ENCODE peak calls at places on chromosomes 2 and 18, in five cellular contexts. One of them, this sample, is unnamed.

GRCh38 chr2:163419000-163419575 is 316.7 kb downstream of the FIGN start:
- DNase-seq in heart right ventricle: no peak
- DNase-seq in AG04450: no peak
- DNase-seq in vagina: no peak
- DNase-seq in breast epithelium: no peak
- DNase-seq in this sample: no peak

GRCh38 chr2:127320067-127320466 is 26.1 kb upstream of the ERCC3 start:
- DNase-seq in heart right ventricle: no peak
- DNase-seq in AG04450: no peak
- DNase-seq in vagina: no peak
- DNase-seq in breast epithelium: no peak
- DNase-seq in this sample: no peak

GRCh38 chr2:191169456-191170300 is 18.9 kb upstream of the STAT4 start:
- DNase-seq in heart right ventricle: no peak
- DNase-seq in AG04450: no peak
- DNase-seq in vagina: peak
- DNase-seq in breast epithelium: no peak
- DNase-seq in this sample: no peak

GRCh38 chr18:2087877-2088673 is 483.2 kb downstream of the METTL4 start:
- DNase-seq in heart right ventricle: peak
- DNase-seq in AG04450: no peak
- DNase-seq in vagina: no peak
- DNase-seq in breast epithelium: no peak
- DNase-seq in this sample: no peak

GRCh38 chr2:64675860-64676259 is 22.1 kb upstream of the SERTAD2 start:
- DNase-seq in heart right ventricle: no peak
- DNase-seq in AG04450: no peak
- DNase-seq in vagina: no peak
- DNase-seq in breast epithelium: no peak
- DNase-seq in this sample: no peak

GRCh38 chr18:70627100-70627802 is 338.4 kb downstream of the SOCS6 start:
- DNase-seq in heart right ventricle: no peak
- DNase-seq in AG04450: no peak
- DNase-seq in vagina: no peak
- DNase-seq in breast epithelium: no peak
- DNase-seq in this sample: no peak

GRCh38 chr2:216691210-216691741 is 4.1 kb downstream of the IGFBP5 start:
- DNase-seq in heart right ventricle: peak
- DNase-seq in AG04450: no peak
- DNase-seq in vagina: no peak
- DNase-seq in breast epithelium: peak
- DNase-seq in this sample: peak

GRCh38 chr2:183059561-183059960 is 19.0 kb upstream of the DUSP19 start:
- DNase-seq in heart right ventricle: no peak
- DNase-seq in AG04450: no peak
- DNase-seq in vagina: no peak
- DNase-seq in breast epithelium: no peak
- DNase-seq in this sample: peak

GRCh38 chr18:66874375-66874774 is 270.5 kb upstream of the CDH19 start:
- DNase-seq in heart right ventricle: no peak
- DNase-seq in AG04450: no peak
- DNase-seq in vagina: no peak
- DNase-seq in breast epithelium: no peak
- DNase-seq in this sample: no peak

GRCh38 chr18:8424481-8424880 is 184.8 kb upstream of the RAB12 start:
- DNase-seq in heart right ventricle: no peak
- DNase-seq in AG04450: no peak
- DNase-seq in vagina: peak
- DNase-seq in breast epithelium: no peak
- DNase-seq in this sample: peak

GRCh38 chr18:52060612-52061259 is 279.3 kb upstream of the DCC start:
- DNase-seq in heart right ventricle: no peak
- DNase-seq in AG04450: no peak
- DNase-seq in vagina: no peak
- DNase-seq in breast epithelium: no peak
- DNase-seq in this sample: no peak

GRCh38 chr2:223460774-223461211 is 141.4 kb downstream of the SCG2 start:
- DNase-seq in heart right ventricle: no peak
- DNase-seq in AG04450: no peak
- DNase-seq in vagina: no peak
- DNase-seq in breast epithelium: no peak
- DNase-seq in this sample: peak

GRCh38 chr2:111205774-111206173 is 85.1 kb downstream of the BCL2L11 start:
- DNase-seq in heart right ventricle: no peak
- DNase-seq in AG04450: no peak
- DNase-seq in vagina: no peak
- DNase-seq in breast epithelium: no peak
- DNase-seq in this sample: no peak

GRCh38 chr18:75809392-75809791 is 381.9 kb upstream of the SMIM21 start:
- DNase-seq in heart right ventricle: no peak
- DNase-seq in AG04450: no peak
- DNase-seq in vagina: no peak
- DNase-seq in breast epithelium: no peak
- DNase-seq in this sample: no peak

GRCh38 chr2:72921088-72921851 is 4.0 kb downstream of the EMX1 start:
- DNase-seq in heart right ventricle: no peak
- DNase-seq in AG04450: no peak
- DNase-seq in vagina: no peak
- DNase-seq in breast epithelium: no peak
- DNase-seq in this sample: no peak

GRCh38 chr2:72917875-72918660 is 749 bp downstream of the EMX1 start:
- DNase-seq in heart right ventricle: no peak
- DNase-seq in AG04450: no peak
- DNase-seq in vagina: no peak
- DNase-seq in breast epithelium: no peak
- DNase-seq in this sample: no peak

GRCh38 chr2:72921866-72922265 is 4.5 kb downstream of the EMX1 start:
- DNase-seq in heart right ventricle: no peak
- DNase-seq in AG04450: no peak
- DNase-seq in vagina: no peak
- DNase-seq in breast epithelium: no peak
- DNase-seq in this sample: no peak

GRCh38 chr2:72920317-72921087 is 3.2 kb downstream of the EMX1 start:
- DNase-seq in heart right ventricle: no peak
- DNase-seq in AG04450: no peak
- DNase-seq in vagina: no peak
- DNase-seq in breast epithelium: no peak
- DNase-seq in this sample: peak

DNA sequence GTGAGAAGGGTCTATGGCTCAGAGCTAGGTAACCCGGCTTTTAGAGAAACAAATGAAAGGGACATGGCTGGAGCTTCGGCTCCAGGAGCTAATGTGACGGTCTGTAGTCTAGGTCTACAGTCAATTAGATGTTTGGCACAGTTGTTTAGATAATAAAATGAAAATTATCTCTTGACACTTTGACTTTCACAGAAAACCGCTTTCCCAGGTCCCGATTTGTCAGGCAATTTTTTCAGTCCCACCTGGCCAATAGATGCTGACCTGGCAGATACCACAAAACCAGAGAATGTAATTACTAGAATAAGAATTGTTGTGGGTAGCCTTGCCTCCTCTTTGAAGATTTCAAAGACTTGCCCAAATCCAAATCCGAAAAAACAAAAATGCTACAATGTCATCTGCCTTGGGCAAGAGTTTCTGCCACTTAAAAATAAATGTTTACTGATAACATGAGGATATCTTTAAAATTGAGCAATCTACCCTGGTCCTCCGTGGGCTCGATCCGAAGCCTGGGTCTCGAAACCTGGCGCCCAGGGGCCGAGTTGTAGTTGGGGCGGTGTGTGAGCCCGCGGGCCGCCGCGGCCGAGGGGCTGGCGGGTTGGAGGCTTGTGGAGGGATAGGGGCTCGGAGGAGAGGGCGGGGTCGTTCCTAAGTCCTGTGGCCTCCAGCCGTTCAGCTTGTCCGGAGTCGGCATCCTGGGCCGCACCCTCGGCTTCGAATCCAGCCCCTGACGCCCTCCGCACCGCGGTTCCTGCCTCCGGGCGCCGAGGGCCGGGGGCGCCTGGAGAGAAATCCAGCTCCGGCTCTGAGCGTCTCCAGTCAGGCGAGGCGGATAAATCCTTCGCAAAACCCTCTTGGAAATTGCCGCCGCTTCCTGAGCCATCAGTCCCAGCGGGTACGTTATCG is 2.3 kb downstream of the EMX1 start:
- DNase-seq in heart right ventricle: no peak
- DNase-seq in AG04450: no peak
- DNase-seq in vagina: no peak
- DNase-seq in breast epithelium: no peak
- DNase-seq in this sample: no peak
- H3K4me3 ChIP-seq in heart right ventricle: peak
- H3K4me3 ChIP-seq in AG04450: no peak
- H3K4me3 ChIP-seq in vagina: peak
- H3K4me3 ChIP-seq in breast epithelium: no peak
- H3K4me3 ChIP-seq in this sample: no peak

DNA sequence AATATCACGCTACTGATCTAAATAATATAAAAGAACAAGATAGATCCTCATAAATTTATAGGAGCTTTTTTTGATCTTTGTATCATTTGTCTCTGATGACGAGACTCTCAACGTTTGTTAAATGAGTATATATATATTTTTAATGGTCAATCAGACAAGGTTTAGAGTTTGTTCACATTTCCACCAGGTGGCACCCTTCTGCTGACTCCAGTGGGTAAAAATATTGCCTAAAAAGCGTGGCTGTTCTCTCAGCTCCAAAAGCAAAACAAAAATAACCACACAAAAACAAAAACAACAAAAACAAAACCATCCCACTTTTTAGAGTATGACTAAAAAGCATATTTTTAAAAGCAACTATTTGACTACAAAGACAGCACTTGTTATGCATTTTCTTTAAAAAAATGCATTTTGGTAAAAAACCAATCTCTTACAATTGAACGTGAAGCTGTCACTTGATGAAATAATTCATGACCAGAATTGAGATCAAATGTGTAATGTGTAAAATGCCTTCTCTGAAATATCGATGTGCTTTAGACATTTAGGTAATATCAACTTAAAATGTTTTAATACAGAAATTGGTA is 723.2 kb downstream of the DPP10 start:
- DNase-seq in heart right ventricle: no peak
- DNase-seq in AG04450: no peak
- DNase-seq in vagina: no peak
- DNase-seq in breast epithelium: no peak
- DNase-seq in this sample: peak
- TF ChIP-seq CTCF in heart right ventricle: peak
- TF ChIP-seq CTCF in AG04450: peak
- TF ChIP-seq CTCF in vagina: no peak
- TF ChIP-seq CTCF in breast epithelium: no peak
- TF ChIP-seq CTCF in this sample: peak

GRCh38 chr2:74516070-74516633 is 1.9 kb downstream of the TLX2 start:
- DNase-seq in heart right ventricle: peak
- DNase-seq in AG04450: no peak
- DNase-seq in vagina: no peak
- DNase-seq in breast epithelium: no peak
- DNase-seq in this sample: no peak
- H3K4me3 ChIP-seq in heart right ventricle: peak
- H3K4me3 ChIP-seq in AG04450: peak
- H3K4me3 ChIP-seq in vagina: peak
- H3K4me3 ChIP-seq in breast epithelium: peak
- H3K4me3 ChIP-seq in this sample: no peak

DNA sequence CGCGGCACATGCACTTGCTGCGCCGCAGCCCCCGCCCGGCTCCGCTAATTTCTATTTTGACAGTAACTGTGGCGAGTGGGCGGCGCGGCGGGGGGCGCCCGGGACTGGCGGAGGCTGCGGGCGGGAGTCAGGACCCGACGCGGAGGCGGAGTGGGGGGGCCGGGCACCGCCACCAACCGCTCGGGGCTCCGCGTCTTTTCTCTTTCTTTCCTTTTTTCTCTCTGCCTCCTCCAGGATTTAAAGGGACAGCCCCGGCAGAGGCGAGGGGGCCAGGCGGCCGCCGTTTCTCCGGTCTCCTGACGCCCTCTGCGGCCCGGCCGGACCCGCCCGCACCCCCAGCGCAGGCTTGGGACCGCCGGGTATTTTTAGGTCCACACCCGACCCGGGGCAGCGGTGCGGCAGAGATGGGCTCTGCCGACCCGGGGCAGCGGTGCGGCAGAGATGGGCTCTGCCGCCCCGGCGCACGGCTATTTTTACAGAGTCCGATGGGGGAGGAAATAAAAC is 460 bp upstream of the ZBTB7C start:
- DNase-seq in heart right ventricle: peak
- DNase-seq in AG04450: no peak
- DNase-seq in vagina: no peak
- DNase-seq in breast epithelium: no peak
- DNase-seq in this sample: no peak
- TF ChIP-seq CTCF in heart right ventricle: no peak
- TF ChIP-seq CTCF in AG04450: no peak
- TF ChIP-seq CTCF in vagina: no peak
- TF ChIP-seq CTCF in breast epithelium: no peak
- TF ChIP-seq CTCF in this sample: no peak

GRCh38 chr18:10193446-10193845 is 261.0 kb upstream of the APCDD1 start:
- DNase-seq in heart right ventricle: no peak
- DNase-seq in AG04450: no peak
- DNase-seq in vagina: no peak
- DNase-seq in breast epithelium: no peak
- DNase-seq in this sample: no peak

GRCh38 chr18:10195529-10195928 is 258.9 kb upstream of the APCDD1 start:
- DNase-seq in heart right ventricle: no peak
- DNase-seq in AG04450: no peak
- DNase-seq in vagina: no peak
- DNase-seq in breast epithelium: no peak
- DNase-seq in this sample: no peak

GRCh38 chr18:10194592-10194991 is 259.8 kb upstream of the APCDD1 start:
- DNase-seq in heart right ventricle: no peak
- DNase-seq in AG04450: no peak
- DNase-seq in vagina: no peak
- DNase-seq in breast epithelium: no peak
- DNase-seq in this sample: no peak

GRCh38 chr18:10201226-10201625 is 253.2 kb upstream of the APCDD1 start:
- DNase-seq in heart right ventricle: no peak
- DNase-seq in AG04450: no peak
- DNase-seq in vagina: no peak
- DNase-seq in breast epithelium: no peak
- DNase-seq in this sample: no peak

DNA sequence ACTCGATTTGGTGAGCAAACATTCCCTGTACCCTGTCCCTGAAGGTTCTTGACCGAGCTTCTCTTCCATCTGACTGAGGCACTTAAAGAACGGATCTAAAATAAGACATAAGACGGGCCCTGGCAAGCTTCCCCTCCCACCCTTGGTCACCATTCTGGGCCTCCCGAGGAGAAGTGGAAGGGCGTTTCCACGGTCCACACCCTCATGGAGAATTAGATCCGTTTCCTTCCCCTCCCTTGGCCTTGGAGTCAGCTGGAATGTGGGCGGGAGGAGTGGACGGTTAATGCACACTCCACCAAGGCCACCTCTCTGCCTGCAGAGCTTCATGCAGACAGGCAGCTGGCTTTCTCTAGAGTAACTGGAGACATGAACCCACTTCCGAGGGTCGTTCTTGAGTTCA is 257.3 kb upstream of the APCDD1 start:
- DNase-seq in heart right ventricle: peak
- DNase-seq in AG04450: no peak
- DNase-seq in vagina: no peak
- DNase-seq in breast epithelium: no peak
- DNase-seq in this sample: no peak
- H3K4me3 ChIP-seq in heart right ventricle: no peak
- H3K4me3 ChIP-seq in AG04450: no peak
- H3K4me3 ChIP-seq in vagina: no peak
- H3K4me3 ChIP-seq in breast epithelium: no peak
- H3K4me3 ChIP-seq in this sample: no peak